ENCODE peak calls at places on chromosomes 3 and 15, in four cellular contexts. G is pancreas, Z is sciatic nerve, P is brain microvascular endothelial cell. I is an unnamed sample.

GRCh38 chr3:179348325-179349013 is 960 bp downstream of the MFN1 start:
- DNase-seq in G (no peak), Z (no peak), P (no peak), I (no peak)

GRCh38 chr3:195708626-195709481 is 11.9 kb upstream of the MUC20 start:
- DNase-seq in G (no peak), Z (peak; percentile 55), P (no peak), I (no peak)

GRCh38 chr15:32717290-32718081 is at the start of gene GREM1:
- DNase-seq in G (no peak), Z (no peak), P (peak; percentile 48), I (no peak)

GRCh38 chr3:48656841-48657281 is 5.8 kb downstream of the CELSR3 start:
- DNase-seq in G (no peak), Z (no peak), P (no peak), I (no peak)

GRCh38 chr15:80404057-80404718 is at the start of gene ARNT2:
- DNase-seq in G (peak; percentile 43), Z (peak; percentile 58), P (no peak), I (no peak)

GRCh38 chr3:160378331-160379109 is 20.5 kb downstream of the IFT80 start:
- DNase-seq in G (no peak), Z (no peak), P (peak; percentile 16), I (no peak)

GRCh38 chr3:37210230-37210629 is 35.8 kb upstream of the LRRFIP2 start:
- DNase-seq in G (no peak), Z (no peak), P (no peak), I (no peak)

GRCh38 chr15:26020871-26021270 is 157.7 kb upstream of the ATP10A start:
- DNase-seq in G (no peak), Z (no peak), P (no peak), I (no peak)

GRCh38 chr15:64883097-64883581 is 28.6 kb upstream of the ANKDD1A start:
- DNase-seq in G (no peak), Z (no peak), P (peak; percentile 28), I (no peak)

GRCh38 chr3:15361494-15362214 is 29.3 kb upstream of the SH3BP5 start:
- DNase-seq in G (no peak), Z (no peak), P (peak; percentile 60), I (peak; percentile 65)

GRCh38 chr3:147521646-147522045 is 112.5 kb downstream of the ZIC1 start:
- DNase-seq in G (no peak), Z (no peak), P (peak; percentile 7), I (no peak)

GRCh38 chr15:67003586-67003985 is 61.8 kb upstream of the SMAD3 start:
- DNase-seq in G (no peak), Z (no peak), P (no peak), I (no peak)

GRCh38 chr3:102400766-102401165 is 34.0 kb upstream of the ZPLD1 start:
- DNase-seq in G (no peak), Z (no peak), P (peak; percentile 23), I (no peak)

GRCh38 chr3:182490601-182491485 is 302.5 kb upstream of the ATP11B start:
- DNase-seq in G (no peak), Z (no peak), P (no peak), I (peak; percentile 16)

GRCh38 chr3:146092230-146092629 is 68.8 kb downstream of the PLOD2 start:
- DNase-seq in G (no peak), Z (no peak), P (no peak), I (no peak)

GRCh38 chr15:96351801-96352593 is 21.5 kb downstream of the NR2F2 start:
- DNase-seq in G (no peak), Z (peak; percentile 76), P (peak; percentile 35), I (no peak)

GRCh38 chr15:51082246-51082645 is 12.5 kb downstream of the TNFAIP8L3 start:
- DNase-seq in G (no peak), Z (no peak), P (no peak), I (no peak)

GRCh38 chr3:169044341-169045113 is 619.0 kb downstream of the MECOM start:
- DNase-seq in G (no peak), Z (no peak), P (peak; percentile 45), I (no peak)

GRCh38 chr3:158261371-158261991 is 151.6 kb downstream of the RSRC1 start:
- DNase-seq in G (no peak), Z (no peak), P (peak; percentile 16), I (peak; percentile 9)

GRCh38 chr3:179853176-179853575 is 183.6 kb downstream of the PEX5L start:
- DNase-seq in G (no peak), Z (no peak), P (peak; percentile 41), I (no peak)

GRCh38 chr3:151900460-151900859 is 27.0 kb downstream of the SUCNR1 start:
- DNase-seq in G (no peak), Z (no peak), P (no peak), I (no peak)

GRCh38 chr3:135908225-135908624 is 57.3 kb upstream of the PPP2R3A start:
- DNase-seq in G (no peak), Z (no peak), P (no peak), I (no peak)

GRCh38 chr3:85574306-85574705 is 615.5 kb downstream of the CADM2 start:
- DNase-seq in G (no peak), Z (no peak), P (peak; percentile 28), I (no peak)

GRCh38 chr3:186901135-186901734 is 29.1 kb upstream of the ST6GAL1 start:
- DNase-seq in G (no peak), Z (no peak), P (no peak), I (no peak)

GRCh38 chr3:45617430-45618080 is 23.0 kb downstream of the LIMD1 start:
- DNase-seq in G (peak; percentile 79), Z (no peak), P (no peak), I (no peak)

GRCh38 chr3:55285156-55285555 is 201.9 kb downstream of the WNT5A start:
- DNase-seq in G (no peak), Z (no peak), P (no peak), I (no peak)

GRCh38 chr3:32004111-32004790 is 22.7 kb downstream of the ZNF860 start:
- DNase-seq in G (no peak), Z (no peak), P (no peak), I (no peak)

GRCh38 chr3:134933997-134934396 is 138.9 kb downstream of the EPHB1 start:
- DNase-seq in G (no peak), Z (no peak), P (no peak), I (no peak)

GRCh38 chr3:171245796-171246453 is 214.3 kb downstream of the TNIK start:
- DNase-seq in G (no peak), Z (no peak), P (no peak), I (no peak)

GRCh38 chr3:197249542-197249941 is 48.9 kb downstream of the DLG1 start:
- DNase-seq in G (no peak), Z (no peak), P (no peak), I (no peak)

GRCh38 chr15:33374181-33375006 is 63.6 kb downstream of the RYR3 start:
- DNase-seq in G (no peak), Z (no peak), P (no peak), I (no peak)

GRCh38 chr15:54288049-54288448 is 309.8 kb downstream of the UNC13C start:
- DNase-seq in G (no peak), Z (no peak), P (no peak), I (no peak)

GRCh38 chr3:193662757-193663322 is 69.8 kb downstream of the OPA1 start:
- DNase-seq in G (no peak), Z (no peak), P (no peak), I (no peak)

GRCh38 chr3:95408464-95408862 is 1345.6 kb downstream of the NSUN3 start:
- DNase-seq in G (no peak), Z (no peak), P (no peak), I (no peak)

GRCh38 chr3:151697496-151697895 is 36.2 kb upstream of the AADACL2 start:
- DNase-seq in G (no peak), Z (no peak), P (peak; percentile 34), I (no peak)

GRCh38 chr3:72120039-72120438 is 335.1 kb upstream of the PROK2 start:
- DNase-seq in G (no peak), Z (no peak), P (no peak), I (no peak)

GRCh38 chr15:93026359-93026758 is 62.7 kb downstream of the RGMA start:
- DNase-seq in G (no peak), Z (no peak), P (no peak), I (no peak)

I was measured in NT2/D1.